ENCODE peak calls at places on chromosome 6, in five cellular contexts. E is HS-5, W is NCI-H1092 treated with DMSO at 0.1 percent for 48 hours, N is C1 segment of cervical spinal cord, P is endothelial cell. Q is an unnamed sample.

GRCh38 chr6:121157913-121158312 is 176.4 kb downstream of the TBC1D32 start:
- DNase-seq in E (no peak), W (no peak), N (no peak), P (no peak), Q (no peak)

GRCh38 chr6:148530394-148530923 is 187.8 kb downstream of the SASH1 start:
- DNase-seq in E (no peak), W (no peak), N (no peak), P (no peak), Q (no peak)

GRCh38 chr6:73585566-73586415 is 65.0 kb upstream of the EEF1A1 start:
- DNase-seq in E (peak; percentile 52), W (no peak), N (no peak), P (peak; percentile 15), Q (no peak)

GRCh38 chr6:151958332-151958731 is 150.8 kb downstream of the ESR1 start:
- DNase-seq in E (peak; percentile 84), W (no peak), N (no peak), P (no peak), Q (no peak)

GRCh38 chr6:163935158-163935762 is 520.7 kb downstream of the QKI start:
- DNase-seq in E (no peak), W (no peak), N (no peak), P (peak; percentile 21), Q (no peak)

GRCh38 chr6:169619650-169620049 is 82.2 kb downstream of the WDR27 start:
- DNase-seq in E (peak; percentile 3), W (no peak), N (no peak), P (no peak), Q (no peak)

GRCh38 chr6:104218132-104218531 is 641.6 kb downstream of the HACE1 start:
- DNase-seq in E (no peak), W (no peak), N (no peak), P (no peak), Q (no peak)

GRCh38 chr6:43020847-43021246 is 576 bp upstream of the RRP36 start:
- DNase-seq in E (no peak), W (no peak), N (no peak), P (no peak), Q (no peak)

GRCh38 chr6:56551409-56552120 is 91.1 kb downstream of the DST start:
- DNase-seq in E (no peak), W (no peak), N (no peak), P (no peak), Q (no peak)

GRCh38 chr6:91816335-91816734 is 1229.5 kb upstream of the MAP3K7 start:
- DNase-seq in E (no peak), W (no peak), N (no peak), P (no peak), Q (no peak)

GRCh38 chr6:44078795-44079671 is 48.2 kb downstream of the MRPL14 start:
- DNase-seq in E (no peak), W (no peak), N (no peak), P (peak; percentile 80), Q (no peak)